ENCODE peak calls at places on chromosomes 13 and 19, in eight cellular contexts. C, V, S, L, Q, I, M and P are unnamed samples.

GRCh38 chr19:51398096-51398704 is 7.8 kb upstream of the C19orf84 start:
- DNase-seq in I (peak), M (no peak), S (peak), L (peak), C (peak), V (peak), Q (peak), P (peak)

GRCh38 chr19:49856574-49857021 is 5.6 kb downstream of the PTOV1 start:
- DNase-seq in V (no peak), C (no peak), I (no peak), Q (no peak), L (peak), M (no peak), S (no peak), P (no peak)

GRCh38 chr19:17448190-17448967 is at the start of gene TMEM221:
- DNase-seq in L (peak), M (no peak), S (peak), Q (peak), C (peak), V (peak), I (peak), P (peak)

GRCh38 chr19:55576746-55577145 is 3.9 kb downstream of the ZNF579 start:
- DNase-seq in C (no peak), L (no peak), V (no peak), S (no peak), I (no peak), Q (no peak), M (no peak), P (no peak)

GRCh38 chr19:38879400-38879751 is 1.3 kb upstream of the RINL start:
- DNase-seq in I (no peak), S (no peak), V (no peak), Q (no peak), M (no peak), C (no peak), L (peak), P (peak)

GRCh38 chr19:44644391-44645016 is 794 bp downstream of the PVR start:
- DNase-seq in M (no peak), S (peak), I (peak), L (peak), C (peak), V (no peak), Q (peak), P (peak)

GRCh38 chr19:37980419-37980975 is 73.5 kb downstream of the SIPA1L3 start:
- DNase-seq in Q (no peak), M (no peak), L (no peak), V (no peak), I (no peak), C (no peak), S (no peak), P (no peak)

GRCh38 chr19:18865973-18866799 is 29.8 kb downstream of the CERS1 start:
- DNase-seq in V (peak), C (peak), Q (peak), M (no peak), L (peak), S (peak), I (peak), P (peak)

GRCh38 chr19:45715139-45715538 is 15.6 kb downstream of the FBXO46 start:
- DNase-seq in L (no peak), I (no peak), C (no peak), S (no peak), Q (no peak), V (no peak), M (no peak), P (no peak)

GRCh38 chr13:51643882-51644281 is 59.6 kb downstream of the WDFY2 start:
- DNase-seq in C (peak), I (no peak), S (peak), M (peak), V (no peak), L (no peak), Q (no peak), P (no peak)
- H3K4me2 ChIP-seq in C (peak), I (no peak), S (peak), M (peak), V (peak), L (peak), Q (peak), P (no peak)

GRCh38 chr13:98672947-98673545 is 79.4 kb downstream of the SLC15A1 start:
- DNase-seq in I (peak), V (peak), M (peak), C (peak), S (peak), L (peak), Q (peak), P (peak)
- TF ChIP-seq EZH2phosphoT487 in I (no peak), V (no peak), M (no peak), C (no peak), S (no peak), L (no peak), Q (no peak), P (no peak)

DNA sequence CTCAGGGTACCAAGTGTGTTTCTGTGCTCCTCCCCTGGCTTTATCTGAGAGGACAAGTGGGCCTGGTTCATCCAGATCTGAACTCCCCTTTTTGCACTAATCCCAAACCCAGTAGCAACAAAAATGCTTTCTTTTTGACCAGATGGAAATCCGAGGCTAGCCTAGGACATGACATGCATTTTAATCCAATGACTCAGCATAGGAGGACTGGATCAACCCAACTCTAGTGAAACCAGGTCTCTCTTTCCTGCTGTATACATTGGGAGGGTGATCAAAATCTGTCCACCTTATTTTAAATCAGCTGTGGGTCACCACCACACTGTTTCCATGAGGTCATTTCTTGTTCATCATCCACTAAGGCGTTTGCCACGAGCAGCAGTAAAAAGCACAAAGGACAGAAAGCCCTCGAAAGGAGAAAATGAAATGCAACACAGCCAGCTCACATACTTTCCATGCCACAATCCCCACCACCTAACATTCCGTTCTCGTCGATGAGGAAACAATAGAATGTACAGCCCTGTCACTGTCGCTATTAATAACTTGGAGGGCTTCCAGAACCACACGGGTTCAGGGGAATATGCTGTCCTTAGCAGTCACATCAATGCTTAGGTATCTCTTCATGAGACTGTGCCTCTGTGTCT is 543.0 kb downstream of the IRS2 start:
- DNase-seq in I (no peak), V (no peak), C (peak), L (no peak), M (peak), Q (peak), S (peak), P (peak)
- H3K4me3 ChIP-seq in I (no peak), V (no peak), C (peak), L (peak), M (peak), Q (no peak), S (peak), P (no peak)

GRCh38 chr13:32829269-32829668 is 187.0 kb upstream of the KL start:
- DNase-seq in V (no peak), I (no peak), L (no peak), C (no peak), S (peak), M (no peak), Q (no peak), P (no peak)
- H3K4me2 ChIP-seq in V (no peak), I (no peak), L (peak), C (no peak), S (peak), M (peak), Q (no peak), P (peak)

DNA sequence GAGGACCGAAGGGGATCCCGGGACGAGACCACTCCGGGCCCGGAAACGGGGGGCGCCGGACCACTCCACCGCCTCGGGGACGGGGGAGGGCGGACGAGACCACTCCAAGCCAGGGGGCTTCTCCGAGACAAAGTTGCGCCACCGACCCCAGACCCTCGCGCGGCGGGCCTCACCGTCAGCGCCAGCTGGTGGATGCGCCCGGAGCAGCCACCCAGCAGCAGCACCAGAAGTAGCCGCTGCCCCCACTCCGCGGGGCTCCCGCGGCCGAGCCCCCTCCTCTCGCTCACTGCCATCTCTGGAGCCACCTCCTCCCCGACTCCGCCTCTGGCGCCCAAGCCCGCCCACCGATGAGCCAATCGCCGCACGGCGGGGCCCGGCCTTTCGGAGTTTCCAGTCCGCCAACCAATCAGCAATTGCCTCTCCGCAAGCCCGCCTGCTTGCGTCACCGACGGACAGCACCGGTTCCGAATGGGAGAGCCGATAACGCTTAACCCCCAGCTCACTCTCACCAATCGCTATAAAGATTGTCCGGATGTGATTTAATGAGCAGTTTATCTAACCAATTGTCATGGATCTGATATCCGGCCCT is at the start of gene GPR108:
- DNase-seq in I (peak), C (peak), L (peak), S (peak), Q (peak), M (peak), V (peak), P (peak)
- TF ChIP-seq EZH2phosphoT487 in I (no peak), C (no peak), L (no peak), S (no peak), Q (no peak), M (no peak), V (no peak), P (no peak)

DNA sequence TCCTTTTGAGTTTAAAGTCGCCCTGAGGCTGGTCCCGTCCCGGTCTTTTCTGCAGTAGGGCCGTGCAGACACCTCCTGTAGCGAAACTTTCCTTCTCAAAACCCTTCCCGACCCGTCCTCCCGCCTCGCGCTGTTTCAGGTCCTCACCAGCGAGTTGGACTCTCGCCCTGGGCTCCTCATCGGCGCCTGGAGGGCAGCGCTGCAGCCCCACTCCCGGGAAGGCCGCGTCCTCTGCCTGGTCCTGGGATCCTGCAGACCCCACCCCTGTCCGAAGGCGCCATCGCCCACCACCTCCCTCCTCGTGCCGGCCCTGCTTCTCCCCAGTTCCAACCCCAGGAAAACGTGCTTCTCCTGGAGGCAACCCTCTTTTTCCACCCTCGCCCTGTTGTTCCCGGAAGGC is 15.0 kb downstream of the ZNF701 start:
- DNase-seq in S (no peak), C (no peak), V (no peak), I (no peak), M (no peak), Q (peak), L (no peak), P (no peak)
- H3K4me3 ChIP-seq in S (no peak), C (no peak), V (no peak), I (no peak), M (no peak), Q (peak), L (no peak), P (no peak)

DNA sequence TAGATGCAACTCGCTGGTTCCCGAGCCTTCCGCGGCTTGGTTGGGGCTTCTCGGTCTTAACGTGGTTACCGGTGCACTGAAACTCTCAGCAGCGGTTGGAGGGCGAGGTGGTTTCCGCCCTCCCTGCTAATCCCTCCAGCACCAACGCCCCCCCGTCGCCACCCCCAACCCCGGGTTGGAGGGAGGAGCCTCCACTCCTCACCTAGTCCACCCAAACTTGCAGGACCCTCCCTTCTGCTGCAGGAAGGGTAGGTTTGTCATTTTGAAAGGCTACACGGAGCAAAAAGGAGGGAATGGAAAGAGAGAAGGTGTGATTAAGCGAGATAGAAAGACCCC is 465.0 kb downstream of the ITGBL1 start:
- DNase-seq in S (no peak), V (no peak), M (no peak), Q (peak), L (peak), C (no peak), I (peak), P (no peak)
- H3K4me2 ChIP-seq in S (no peak), V (no peak), M (no peak), Q (peak), L (peak), C (no peak), I (peak), P (no peak)